ENCODE peak calls at places on chromosomes 2 and 18, in six cellular contexts. E is naive thymus-derived CD8-positive, alpha-beta T cell; B is dorsolateral prefrontal cortex; A is stimulated activated CD4-positive, alpha-beta T cell treated with anti-CD3 and anti-CD28 coated beads, Interleukin-2, amount 100 ng/mL, for 48 hours; F is epithelial cell of esophagus; G is ELR. C is an unnamed sample.
A peak's percentile ranks its signal among the peaks of the same experiment; 100 is the strongest.

GRCh38 chr2:73068147-73068546 is 3.4 kb downstream of the SFXN5 start:
- DNase-seq in E (no peak), B (no peak), A (no peak), F (peak; percentile 92), G (no peak), C (no peak)

GRCh38 chr2:105629634-105630033 is 115.1 kb upstream of the NCK2 start:
- DNase-seq in E (no peak), B (no peak), A (no peak), F (no peak), G (no peak), C (no peak)

GRCh38 chr2:237600205-237600846 is 9.8 kb upstream of the RAB17 start:
- DNase-seq in E (no peak), B (no peak), A (no peak), F (no peak), G (peak; percentile 57), C (no peak)

GRCh38 chr2:96877513-96878159 is 7.8 kb upstream of the SEMA4C start:
- DNase-seq in E (no peak), B (no peak), A (no peak), F (no peak), G (no peak), C (no peak)

GRCh38 chr18:77086656-77087390 is 45.8 kb downstream of the MBP start:
- DNase-seq in E (no peak), B (no peak), A (no peak), F (no peak), G (no peak), C (no peak)

GRCh38 chr2:176082885-176083731 is 654 bp downstream of the EVX2 start:
- DNase-seq in E (no peak), B (no peak), A (no peak), F (no peak), G (peak; percentile 4), C (no peak)

GRCh38 chr2:202609381-202610145 is 25.2 kb upstream of the FAM117B start:
- DNase-seq in E (no peak), B (no peak), A (no peak), F (peak; percentile 84), G (no peak), C (no peak)

GRCh38 chr2:182038579-182038978 is 52.9 kb downstream of the PPP1R1C start:
- DNase-seq in E (no peak), B (no peak), A (no peak), F (peak; percentile 86), G (peak; percentile 82), C (no peak)

GRCh38 chr2:182616471-182617393 is 99.3 kb upstream of the DNAJC10 start:
- DNase-seq in E (no peak), B (no peak), A (no peak), F (no peak), G (peak; percentile 71), C (no peak)

GRCh38 chr2:66569974-66570373 is 135.0 kb downstream of the MEIS1 start:
- DNase-seq in E (no peak), B (no peak), A (no peak), F (peak; percentile 33), G (peak; percentile 36), C (no peak)

GRCh38 chr2:20446280-20446916 is 476 bp upstream of the RHOB start:
- DNase-seq in E (no peak), B (no peak), A (no peak), F (no peak), G (no peak), C (no peak)

GRCh38 chr2:197113221-197113831 is 186.8 kb upstream of the PGAP1 start:
- DNase-seq in E (peak; percentile 51), B (no peak), A (no peak), F (peak; percentile 48), G (peak; percentile 64), C (no peak)

GRCh38 chr2:148927010-148927409 is 52.0 kb downstream of the KIF5C start:
- DNase-seq in E (no peak), B (no peak), A (peak; percentile 10), F (no peak), G (no peak), C (no peak)

GRCh38 chr2:159933727-159934049 is 128.7 kb downstream of the PLA2R1 start:
- DNase-seq in E (no peak), B (no peak), A (no peak), F (no peak), G (no peak), C (no peak)

GRCh38 chr2:54360055-54360792 is 95.9 kb upstream of the SPTBN1 start:
- DNase-seq in E (no peak), B (no peak), A (no peak), F (no peak), G (peak; percentile 14), C (no peak)

GRCh38 chr2:112803691-112804521 is 19.6 kb upstream of the IL1A start:
- DNase-seq in E (no peak), B (no peak), A (no peak), F (peak; percentile 97), G (peak; percentile 97), C (no peak)

GRCh38 chr2:236022128-236022527 is 146.1 kb downstream of the GBX2 start:
- DNase-seq in E (no peak), B (no peak), A (no peak), F (no peak), G (no peak), C (no peak)

GRCh38 chr2:240997141-240997855 is 1.1 kb upstream of the SNED1 start:
- DNase-seq in E (peak; percentile 50), B (no peak), A (no peak), F (no peak), G (no peak), C (no peak)

GRCh38 chr2:144524190-144524957 is 4.5 kb upstream of the ZEB2 start:
- DNase-seq in E (no peak), B (peak; percentile 66), A (no peak), F (no peak), G (peak; percentile 46), C (peak; percentile 67)

GRCh38 chr2:171523969-171524401 is 1.7 kb downstream of the CYBRD1 start:
- DNase-seq in E (no peak), B (no peak), A (no peak), F (peak; percentile 88), G (peak; percentile 36), C (no peak)

GRCh38 chr2:68646303-68646702 is 2.9 kb downstream of the PROKR1 start:
- DNase-seq in E (no peak), B (no peak), A (no peak), F (peak; percentile 23), G (no peak), C (no peak)

GRCh38 chr2:71680925-71681324 is 227.6 kb downstream of the DYSF start:
- DNase-seq in E (no peak), B (no peak), A (no peak), F (no peak), G (no peak), C (no peak)

GRCh38 chr2:225122007-225122406 is 79.7 kb upstream of the DOCK10 start:
- DNase-seq in E (no peak), B (no peak), A (no peak), F (no peak), G (peak; percentile 11), C (no peak)

GRCh38 chr2:46481541-46482193 is 2.3 kb downstream of the TMEM247 start:
- DNase-seq in E (no peak), B (no peak), A (no peak), F (peak; percentile 79), G (peak; percentile 88), C (no peak)

GRCh38 chr2:149002891-149003740 is 35.4 kb upstream of the LYPD6B start:
- DNase-seq in E (no peak), B (peak; percentile 79), A (no peak), F (no peak), G (peak; percentile 50), C (no peak)

GRCh38 chr2:69604844-69605243 is 38.7 kb downstream of the AAK1 start:
- DNase-seq in E (no peak), B (no peak), A (no peak), F (no peak), G (no peak), C (no peak)

GRCh38 chr18:62365420-62365819 is 40.3 kb downstream of the TNFRSF11A start:
- DNase-seq in E (no peak), B (no peak), A (no peak), F (no peak), G (no peak), C (no peak)

GRCh38 chr2:216789088-216789487 is 70.8 kb downstream of the TNP1 start:
- DNase-seq in E (no peak), B (no peak), A (no peak), F (no peak), G (no peak), C (no peak)

GRCh38 chr2:26011990-26012856 is 21.7 kb upstream of the RAB10 start:
- DNase-seq in E (no peak), B (no peak), A (no peak), F (peak; percentile 82), G (peak; percentile 88), C (no peak)

GRCh38 chr2:120826716-120827410 is 91.2 kb downstream of the GLI2 start:
- DNase-seq in E (no peak), B (no peak), A (no peak), F (no peak), G (no peak), C (no peak)

GRCh38 chr2:10935953-10936942 is 24.5 kb downstream of the KCNF1 start:
- DNase-seq in E (no peak), B (no peak), A (no peak), F (peak; percentile 94), G (peak; percentile 98), C (no peak)

GRCh38 chr2:127387655-127388422 is at the start of gene MAP3K2:
- DNase-seq in E (peak; percentile 93), B (peak; percentile 83), A (peak; percentile 89), F (peak; percentile 93), G (peak; percentile 92), C (peak; percentile 85)

GRCh38 chr2:41722668-41723369 is 325.0 kb upstream of the PKDCC start:
- DNase-seq in E (no peak), B (no peak), A (no peak), F (peak; percentile 80), G (no peak), C (no peak)

GRCh38 chr18:37484893-37485834 is 80.4 kb downstream of the CELF4 start:
- DNase-seq in E (no peak), B (no peak), A (peak; percentile 0), F (peak; percentile 42), G (no peak), C (peak; percentile 42)

GRCh38 chr18:9994701-9995100 is 80.9 kb downstream of the VAPA start:
- DNase-seq in E (no peak), B (no peak), A (no peak), F (no peak), G (no peak), C (no peak)

GRCh38 chr2:112182581-112183034 is 44.4 kb downstream of the FBLN7 start:
- DNase-seq in E (no peak), B (no peak), A (no peak), F (no peak), G (no peak), C (no peak)

GRCh38 chr2:195898505-195898904 is 170.1 kb downstream of the DNAH7 start:
- DNase-seq in E (no peak), B (peak; percentile 87), A (no peak), F (peak; percentile 88), G (peak; percentile 94), C (no peak)

GRCh38 chr2:195562624-195563566 is 94.1 kb upstream of the SLC39A10 start:
- DNase-seq in E (no peak), B (no peak), A (no peak), F (no peak), G (no peak), C (no peak)